ENCODE peak calls at places on chromosomes 5 and 9, in eight cellular contexts. One of them, this sample, is unnamed.

GRCh38 chr9:129138476-129139232 is 27.4 kb downstream of the PTPA start:
- DNase-seq in heart left ventricle: peak
- DNase-seq in T-helper 2 cell: no peak
- DNase-seq in naive thymus-derived CD8-positive, alpha-beta T cell: no peak
- DNase-seq in sciatic nerve: peak
- DNase-seq in Kasumi-1: no peak
- DNase-seq in sigmoid colon: peak
- DNase-seq in AG09309: peak
- DNase-seq in this sample: no peak

GRCh38 chr5:55159763-55160492 is at the start of gene GPX8:
- DNase-seq in T-helper 2 cell: no peak
- DNase-seq in naive thymus-derived CD8-positive, alpha-beta T cell: no peak
- DNase-seq in sigmoid colon: no peak
- DNase-seq in heart left ventricle: no peak
- DNase-seq in AG09309: peak
- DNase-seq in sciatic nerve: no peak
- DNase-seq in Kasumi-1: peak
- DNase-seq in this sample: no peak

GRCh38 chr5:76801803-76802195 is 17.0 kb upstream of the F2RL1 start:
- DNase-seq in sciatic nerve: no peak
- DNase-seq in sigmoid colon: no peak
- DNase-seq in heart left ventricle: no peak
- DNase-seq in Kasumi-1: no peak
- DNase-seq in AG09309: no peak
- DNase-seq in T-helper 2 cell: no peak
- DNase-seq in naive thymus-derived CD8-positive, alpha-beta T cell: no peak
- DNase-seq in this sample: no peak

GRCh38 chr5:68652507-68652906 is 437.0 kb downstream of the PIK3R1 start:
- DNase-seq in sigmoid colon: no peak
- DNase-seq in sciatic nerve: no peak
- DNase-seq in T-helper 2 cell: no peak
- DNase-seq in AG09309: peak
- DNase-seq in heart left ventricle: no peak
- DNase-seq in naive thymus-derived CD8-positive, alpha-beta T cell: no peak
- DNase-seq in Kasumi-1: no peak
- DNase-seq in this sample: no peak

GRCh38 chr9:127347831-127348699 is 48.9 kb upstream of the SLC2A8 start:
- DNase-seq in AG09309: no peak
- DNase-seq in Kasumi-1: peak
- DNase-seq in sciatic nerve: no peak
- DNase-seq in heart left ventricle: no peak
- DNase-seq in sigmoid colon: no peak
- DNase-seq in T-helper 2 cell: no peak
- DNase-seq in naive thymus-derived CD8-positive, alpha-beta T cell: no peak
- DNase-seq in this sample: peak

GRCh38 chr9:127714916-127715442 is 484 bp downstream of the PTRH1 start:
- DNase-seq in AG09309: no peak
- DNase-seq in heart left ventricle: no peak
- DNase-seq in T-helper 2 cell: no peak
- DNase-seq in Kasumi-1: peak
- DNase-seq in sciatic nerve: no peak
- DNase-seq in sigmoid colon: no peak
- DNase-seq in naive thymus-derived CD8-positive, alpha-beta T cell: no peak
- DNase-seq in this sample: no peak

GRCh38 chr5:180830253-180831138 is 27.9 kb upstream of the MGAT1 start:
- DNase-seq in Kasumi-1: peak
- DNase-seq in heart left ventricle: peak
- DNase-seq in naive thymus-derived CD8-positive, alpha-beta T cell: peak
- DNase-seq in T-helper 2 cell: peak
- DNase-seq in sciatic nerve: peak
- DNase-seq in AG09309: no peak
- DNase-seq in sigmoid colon: peak
- DNase-seq in this sample: peak

GRCh38 chr9:115590016-115590415 is 472.1 kb upstream of the TNC start:
- DNase-seq in AG09309: peak
- DNase-seq in naive thymus-derived CD8-positive, alpha-beta T cell: no peak
- DNase-seq in T-helper 2 cell: no peak
- DNase-seq in sigmoid colon: no peak
- DNase-seq in sciatic nerve: no peak
- DNase-seq in Kasumi-1: no peak
- DNase-seq in heart left ventricle: no peak
- DNase-seq in this sample: no peak

GRCh38 chr9:122904466-122904822 is 715 bp downstream of the RC3H2 start:
- DNase-seq in Kasumi-1: peak
- DNase-seq in heart left ventricle: peak
- DNase-seq in naive thymus-derived CD8-positive, alpha-beta T cell: no peak
- DNase-seq in sigmoid colon: no peak
- DNase-seq in sciatic nerve: no peak
- DNase-seq in AG09309: no peak
- DNase-seq in T-helper 2 cell: no peak
- DNase-seq in this sample: no peak

GRCh38 chr5:68419637-68420452 is 204.3 kb downstream of the PIK3R1 start:
- DNase-seq in naive thymus-derived CD8-positive, alpha-beta T cell: no peak
- DNase-seq in AG09309: no peak
- DNase-seq in sigmoid colon: no peak
- DNase-seq in heart left ventricle: no peak
- DNase-seq in sciatic nerve: no peak
- DNase-seq in Kasumi-1: no peak
- DNase-seq in T-helper 2 cell: no peak
- DNase-seq in this sample: no peak

GRCh38 chr5:134549714-134550113 is 24.2 kb downstream of the JADE2 start:
- DNase-seq in naive thymus-derived CD8-positive, alpha-beta T cell: no peak
- DNase-seq in sciatic nerve: no peak
- DNase-seq in T-helper 2 cell: no peak
- DNase-seq in AG09309: no peak
- DNase-seq in heart left ventricle: no peak
- DNase-seq in sigmoid colon: no peak
- DNase-seq in Kasumi-1: no peak
- DNase-seq in this sample: no peak

GRCh38 chr9:12973702-12974101 is 198.9 kb downstream of the LURAP1L start:
- DNase-seq in AG09309: no peak
- DNase-seq in Kasumi-1: no peak
- DNase-seq in sciatic nerve: no peak
- DNase-seq in heart left ventricle: no peak
- DNase-seq in sigmoid colon: no peak
- DNase-seq in T-helper 2 cell: no peak
- DNase-seq in naive thymus-derived CD8-positive, alpha-beta T cell: no peak
- DNase-seq in this sample: no peak

GRCh38 chr9:134552349-134552990 is 89.1 kb upstream of the COL5A1 start:
- DNase-seq in naive thymus-derived CD8-positive, alpha-beta T cell: peak
- DNase-seq in AG09309: no peak
- DNase-seq in heart left ventricle: no peak
- DNase-seq in Kasumi-1: no peak
- DNase-seq in sigmoid colon: peak
- DNase-seq in T-helper 2 cell: no peak
- DNase-seq in sciatic nerve: peak
- DNase-seq in this sample: no peak

GRCh38 chr9:14358523-14358922 is 44.6 kb upstream of the NFIB start:
- DNase-seq in heart left ventricle: no peak
- DNase-seq in Kasumi-1: no peak
- DNase-seq in naive thymus-derived CD8-positive, alpha-beta T cell: no peak
- DNase-seq in sciatic nerve: no peak
- DNase-seq in AG09309: no peak
- DNase-seq in T-helper 2 cell: no peak
- DNase-seq in sigmoid colon: no peak
- DNase-seq in this sample: no peak

GRCh38 chr5:69046375-69046957 is 47.3 kb upstream of the SLC30A5 start:
- DNase-seq in heart left ventricle: no peak
- DNase-seq in Kasumi-1: no peak
- DNase-seq in T-helper 2 cell: no peak
- DNase-seq in naive thymus-derived CD8-positive, alpha-beta T cell: no peak
- DNase-seq in sigmoid colon: no peak
- DNase-seq in AG09309: no peak
- DNase-seq in sciatic nerve: no peak
- DNase-seq in this sample: no peak

GRCh38 chr9:127806871-127807270 is 4.2 kb downstream of the FPGS start:
- DNase-seq in naive thymus-derived CD8-positive, alpha-beta T cell: no peak
- DNase-seq in heart left ventricle: no peak
- DNase-seq in sigmoid colon: no peak
- DNase-seq in T-helper 2 cell: no peak
- DNase-seq in AG09309: no peak
- DNase-seq in Kasumi-1: no peak
- DNase-seq in sciatic nerve: no peak
- DNase-seq in this sample: no peak

GRCh38 chr5:2204366-2205184 is 321.9 kb upstream of the IRX4 start:
- DNase-seq in sigmoid colon: no peak
- DNase-seq in AG09309: no peak
- DNase-seq in naive thymus-derived CD8-positive, alpha-beta T cell: no peak
- DNase-seq in T-helper 2 cell: no peak
- DNase-seq in Kasumi-1: no peak
- DNase-seq in heart left ventricle: no peak
- DNase-seq in sciatic nerve: no peak
- DNase-seq in this sample: no peak

GRCh38 chr9:15965246-15965745 is 412.5 kb downstream of the CCDC171 start:
- DNase-seq in T-helper 2 cell: no peak
- DNase-seq in Kasumi-1: no peak
- DNase-seq in sciatic nerve: no peak
- DNase-seq in naive thymus-derived CD8-positive, alpha-beta T cell: no peak
- DNase-seq in AG09309: no peak
- DNase-seq in heart left ventricle: no peak
- DNase-seq in sigmoid colon: no peak
- DNase-seq in this sample: no peak

GRCh38 chr9:96006296-96006890 is 130.9 kb downstream of the ERCC6L2 start:
- DNase-seq in sciatic nerve: no peak
- DNase-seq in heart left ventricle: no peak
- DNase-seq in Kasumi-1: no peak
- DNase-seq in sigmoid colon: no peak
- DNase-seq in T-helper 2 cell: no peak
- DNase-seq in AG09309: no peak
- DNase-seq in naive thymus-derived CD8-positive, alpha-beta T cell: no peak
- DNase-seq in this sample: no peak

GRCh38 chr9:87337335-87338074 is 160.2 kb upstream of the DAPK1 start:
- DNase-seq in naive thymus-derived CD8-positive, alpha-beta T cell: no peak
- DNase-seq in AG09309: no peak
- DNase-seq in Kasumi-1: no peak
- DNase-seq in sciatic nerve: no peak
- DNase-seq in T-helper 2 cell: no peak
- DNase-seq in heart left ventricle: no peak
- DNase-seq in sigmoid colon: no peak
- DNase-seq in this sample: no peak

GRCh38 chr9:8734760-8735159 is 935.2 kb upstream of the DMAC1 start:
- DNase-seq in sciatic nerve: no peak
- DNase-seq in Kasumi-1: no peak
- DNase-seq in sigmoid colon: no peak
- DNase-seq in AG09309: peak
- DNase-seq in naive thymus-derived CD8-positive, alpha-beta T cell: no peak
- DNase-seq in heart left ventricle: no peak
- DNase-seq in T-helper 2 cell: no peak
- DNase-seq in this sample: no peak

GRCh38 chr5:171157233-171157632 is 151.8 kb upstream of the TLX3 start:
- DNase-seq in heart left ventricle: no peak
- DNase-seq in T-helper 2 cell: no peak
- DNase-seq in Kasumi-1: no peak
- DNase-seq in sigmoid colon: no peak
- DNase-seq in AG09309: no peak
- DNase-seq in sciatic nerve: no peak
- DNase-seq in naive thymus-derived CD8-positive, alpha-beta T cell: no peak
- DNase-seq in this sample: no peak

GRCh38 chr5:138668451-138668850 is 84.8 kb upstream of the CTNNA1 start:
- DNase-seq in naive thymus-derived CD8-positive, alpha-beta T cell: peak
- DNase-seq in sigmoid colon: no peak
- DNase-seq in Kasumi-1: no peak
- DNase-seq in T-helper 2 cell: no peak
- DNase-seq in AG09309: no peak
- DNase-seq in heart left ventricle: no peak
- DNase-seq in sciatic nerve: no peak
- DNase-seq in this sample: no peak

GRCh38 chr5:155772009-155772662 is 554.8 kb upstream of the SGCD start:
- DNase-seq in AG09309: no peak
- DNase-seq in T-helper 2 cell: no peak
- DNase-seq in sciatic nerve: no peak
- DNase-seq in naive thymus-derived CD8-positive, alpha-beta T cell: no peak
- DNase-seq in Kasumi-1: no peak
- DNase-seq in sigmoid colon: no peak
- DNase-seq in heart left ventricle: no peak
- DNase-seq in this sample: no peak

GRCh38 chr9:138099803-138100598 is 222.4 kb downstream of the CACNA1B start:
- DNase-seq in T-helper 2 cell: no peak
- DNase-seq in sigmoid colon: no peak
- DNase-seq in heart left ventricle: peak
- DNase-seq in sciatic nerve: no peak
- DNase-seq in Kasumi-1: no peak
- DNase-seq in naive thymus-derived CD8-positive, alpha-beta T cell: no peak
- DNase-seq in AG09309: no peak
- DNase-seq in this sample: no peak

GRCh38 chr5:123298335-123299010 is 124.7 kb downstream of the CEP120 start:
- DNase-seq in sigmoid colon: no peak
- DNase-seq in Kasumi-1: no peak
- DNase-seq in naive thymus-derived CD8-positive, alpha-beta T cell: no peak
- DNase-seq in heart left ventricle: no peak
- DNase-seq in sciatic nerve: no peak
- DNase-seq in AG09309: no peak
- DNase-seq in T-helper 2 cell: no peak
- DNase-seq in this sample: no peak

GRCh38 chr5:57889558-57889957 is 406.9 kb upstream of the ACTBL2 start:
- DNase-seq in AG09309: peak
- DNase-seq in sigmoid colon: no peak
- DNase-seq in sciatic nerve: no peak
- DNase-seq in naive thymus-derived CD8-positive, alpha-beta T cell: no peak
- DNase-seq in heart left ventricle: no peak
- DNase-seq in T-helper 2 cell: no peak
- DNase-seq in Kasumi-1: no peak
- DNase-seq in this sample: no peak

GRCh38 chr5:140251527-140251973 is 51.4 kb downstream of the PFDN1 start:
- DNase-seq in AG09309: peak
- DNase-seq in T-helper 2 cell: peak
- DNase-seq in sigmoid colon: no peak
- DNase-seq in Kasumi-1: peak
- DNase-seq in naive thymus-derived CD8-positive, alpha-beta T cell: no peak
- DNase-seq in heart left ventricle: no peak
- DNase-seq in sciatic nerve: no peak
- DNase-seq in this sample: peak